ENCODE peak calls at places on chromosomes 1 and 21, in eight cellular contexts. One of them, this sample, is unnamed.

GRCh38 chr1:2311184-2312032 is 79.9 kb downstream of the MORN1 start:
- DNase-seq in NCI-H345: peak
- DNase-seq in ecto neural progenitor cell: peak
- DNase-seq in HEK293T: peak
- DNase-seq in stimulated activated CD4-positive, alpha-beta T cell treated with anti-CD3 and anti-CD28 coated beads, Interleukin-4, amount 100 ng/mL, for 48 hours: peak
- DNase-seq in activated CD8-positive, alpha-beta memory T cell treated with anti-CD3 and anti-CD28 coated beads for 1 hour: peak
- DNase-seq in fibroblast of the conjunctiva: peak
- DNase-seq in epithelial cell of prostate: no peak
- DNase-seq in this sample: peak

GRCh38 chr1:151461694-151462093 is 2.4 kb upstream of the POGZ start:
- DNase-seq in fibroblast of the conjunctiva: no peak
- DNase-seq in ecto neural progenitor cell: no peak
- DNase-seq in NCI-H345: no peak
- DNase-seq in epithelial cell of prostate: no peak
- DNase-seq in HEK293T: no peak
- DNase-seq in activated CD8-positive, alpha-beta memory T cell treated with anti-CD3 and anti-CD28 coated beads for 1 hour: no peak
- DNase-seq in stimulated activated CD4-positive, alpha-beta T cell treated with anti-CD3 and anti-CD28 coated beads, Interleukin-4, amount 100 ng/mL, for 48 hours: no peak
- DNase-seq in this sample: no peak

GRCh38 chr21:42187976-42188653 is 30.8 kb upstream of the ABCG1 start:
- DNase-seq in NCI-H345: no peak
- DNase-seq in activated CD8-positive, alpha-beta memory T cell treated with anti-CD3 and anti-CD28 coated beads for 1 hour: peak
- DNase-seq in epithelial cell of prostate: no peak
- DNase-seq in ecto neural progenitor cell: no peak
- DNase-seq in HEK293T: no peak
- DNase-seq in stimulated activated CD4-positive, alpha-beta T cell treated with anti-CD3 and anti-CD28 coated beads, Interleukin-4, amount 100 ng/mL, for 48 hours: peak
- DNase-seq in fibroblast of the conjunctiva: no peak
- DNase-seq in this sample: peak

GRCh38 chr1:117500584-117500983 is 105.3 kb upstream of the TENT5C start:
- DNase-seq in HEK293T: no peak
- DNase-seq in activated CD8-positive, alpha-beta memory T cell treated with anti-CD3 and anti-CD28 coated beads for 1 hour: no peak
- DNase-seq in fibroblast of the conjunctiva: no peak
- DNase-seq in ecto neural progenitor cell: no peak
- DNase-seq in NCI-H345: no peak
- DNase-seq in epithelial cell of prostate: no peak
- DNase-seq in stimulated activated CD4-positive, alpha-beta T cell treated with anti-CD3 and anti-CD28 coated beads, Interleukin-4, amount 100 ng/mL, for 48 hours: no peak
- DNase-seq in this sample: no peak

GRCh38 chr1:233606813-233607212 is 7.1 kb upstream of the KCNK1 start:
- DNase-seq in stimulated activated CD4-positive, alpha-beta T cell treated with anti-CD3 and anti-CD28 coated beads, Interleukin-4, amount 100 ng/mL, for 48 hours: no peak
- DNase-seq in fibroblast of the conjunctiva: no peak
- DNase-seq in activated CD8-positive, alpha-beta memory T cell treated with anti-CD3 and anti-CD28 coated beads for 1 hour: no peak
- DNase-seq in epithelial cell of prostate: no peak
- DNase-seq in ecto neural progenitor cell: no peak
- DNase-seq in HEK293T: no peak
- DNase-seq in NCI-H345: no peak
- DNase-seq in this sample: no peak

GRCh38 chr1:40341509-40342380 is 24.7 kb upstream of the COL9A2 start:
- DNase-seq in activated CD8-positive, alpha-beta memory T cell treated with anti-CD3 and anti-CD28 coated beads for 1 hour: no peak
- DNase-seq in NCI-H345: no peak
- DNase-seq in HEK293T: no peak
- DNase-seq in epithelial cell of prostate: no peak
- DNase-seq in fibroblast of the conjunctiva: no peak
- DNase-seq in ecto neural progenitor cell: no peak
- DNase-seq in stimulated activated CD4-positive, alpha-beta T cell treated with anti-CD3 and anti-CD28 coated beads, Interleukin-4, amount 100 ng/mL, for 48 hours: no peak
- DNase-seq in this sample: peak

GRCh38 chr21:44568667-44569556 is 4.6 kb upstream of the KRTAP10-4 start:
- DNase-seq in HEK293T: no peak
- DNase-seq in fibroblast of the conjunctiva: no peak
- DNase-seq in epithelial cell of prostate: no peak
- DNase-seq in stimulated activated CD4-positive, alpha-beta T cell treated with anti-CD3 and anti-CD28 coated beads, Interleukin-4, amount 100 ng/mL, for 48 hours: no peak
- DNase-seq in ecto neural progenitor cell: no peak
- DNase-seq in NCI-H345: no peak
- DNase-seq in activated CD8-positive, alpha-beta memory T cell treated with anti-CD3 and anti-CD28 coated beads for 1 hour: no peak
- DNase-seq in this sample: no peak

GRCh38 chr1:188615321-188615720 is 1786.6 kb downstream of the PLA2G4A start:
- DNase-seq in ecto neural progenitor cell: no peak
- DNase-seq in HEK293T: no peak
- DNase-seq in activated CD8-positive, alpha-beta memory T cell treated with anti-CD3 and anti-CD28 coated beads for 1 hour: no peak
- DNase-seq in fibroblast of the conjunctiva: peak
- DNase-seq in epithelial cell of prostate: no peak
- DNase-seq in stimulated activated CD4-positive, alpha-beta T cell treated with anti-CD3 and anti-CD28 coated beads, Interleukin-4, amount 100 ng/mL, for 48 hours: no peak
- DNase-seq in NCI-H345: no peak
- DNase-seq in this sample: peak

GRCh38 chr1:217332426-217333065 is 298.3 kb downstream of the GPATCH2 start:
- DNase-seq in fibroblast of the conjunctiva: no peak
- DNase-seq in NCI-H345: peak
- DNase-seq in stimulated activated CD4-positive, alpha-beta T cell treated with anti-CD3 and anti-CD28 coated beads, Interleukin-4, amount 100 ng/mL, for 48 hours: no peak
- DNase-seq in ecto neural progenitor cell: no peak
- DNase-seq in HEK293T: no peak
- DNase-seq in activated CD8-positive, alpha-beta memory T cell treated with anti-CD3 and anti-CD28 coated beads for 1 hour: no peak
- DNase-seq in epithelial cell of prostate: no peak
- DNase-seq in this sample: no peak

GRCh38 chr21:40165212-40165611 is 298.0 kb downstream of the PCP4 start:
- DNase-seq in ecto neural progenitor cell: no peak
- DNase-seq in fibroblast of the conjunctiva: no peak
- DNase-seq in NCI-H345: no peak
- DNase-seq in epithelial cell of prostate: no peak
- DNase-seq in activated CD8-positive, alpha-beta memory T cell treated with anti-CD3 and anti-CD28 coated beads for 1 hour: no peak
- DNase-seq in HEK293T: no peak
- DNase-seq in stimulated activated CD4-positive, alpha-beta T cell treated with anti-CD3 and anti-CD28 coated beads, Interleukin-4, amount 100 ng/mL, for 48 hours: no peak
- DNase-seq in this sample: no peak

GRCh38 chr1:208243522-208243850 is 698 bp downstream of the PLXNA2 start:
- DNase-seq in HEK293T: peak
- DNase-seq in fibroblast of the conjunctiva: no peak
- DNase-seq in epithelial cell of prostate: no peak
- DNase-seq in stimulated activated CD4-positive, alpha-beta T cell treated with anti-CD3 and anti-CD28 coated beads, Interleukin-4, amount 100 ng/mL, for 48 hours: no peak
- DNase-seq in NCI-H345: no peak
- DNase-seq in ecto neural progenitor cell: no peak
- DNase-seq in activated CD8-positive, alpha-beta memory T cell treated with anti-CD3 and anti-CD28 coated beads for 1 hour: no peak
- DNase-seq in this sample: no peak

GRCh38 chr1:53334312-53334711 is 6.4 kb upstream of the LRP8 start:
- DNase-seq in fibroblast of the conjunctiva: no peak
- DNase-seq in activated CD8-positive, alpha-beta memory T cell treated with anti-CD3 and anti-CD28 coated beads for 1 hour: no peak
- DNase-seq in HEK293T: no peak
- DNase-seq in stimulated activated CD4-positive, alpha-beta T cell treated with anti-CD3 and anti-CD28 coated beads, Interleukin-4, amount 100 ng/mL, for 48 hours: no peak
- DNase-seq in ecto neural progenitor cell: no peak
- DNase-seq in NCI-H345: no peak
- DNase-seq in epithelial cell of prostate: no peak
- DNase-seq in this sample: no peak

GRCh38 chr1:201702936-201703335 is 126.0 kb upstream of the IPO9 start:
- DNase-seq in activated CD8-positive, alpha-beta memory T cell treated with anti-CD3 and anti-CD28 coated beads for 1 hour: no peak
- DNase-seq in epithelial cell of prostate: no peak
- DNase-seq in stimulated activated CD4-positive, alpha-beta T cell treated with anti-CD3 and anti-CD28 coated beads, Interleukin-4, amount 100 ng/mL, for 48 hours: no peak
- DNase-seq in HEK293T: no peak
- DNase-seq in ecto neural progenitor cell: no peak
- DNase-seq in NCI-H345: peak
- DNase-seq in fibroblast of the conjunctiva: no peak
- DNase-seq in this sample: no peak

GRCh38 chr21:21200103-21200938 is 202.1 kb downstream of the NCAM2 start:
- DNase-seq in stimulated activated CD4-positive, alpha-beta T cell treated with anti-CD3 and anti-CD28 coated beads, Interleukin-4, amount 100 ng/mL, for 48 hours: no peak
- DNase-seq in activated CD8-positive, alpha-beta memory T cell treated with anti-CD3 and anti-CD28 coated beads for 1 hour: no peak
- DNase-seq in ecto neural progenitor cell: no peak
- DNase-seq in fibroblast of the conjunctiva: peak
- DNase-seq in NCI-H345: no peak
- DNase-seq in HEK293T: no peak
- DNase-seq in epithelial cell of prostate: peak
- DNase-seq in this sample: peak

GRCh38 chr21:44314561-44314960 is 14.7 kb downstream of the PFKL start:
- DNase-seq in activated CD8-positive, alpha-beta memory T cell treated with anti-CD3 and anti-CD28 coated beads for 1 hour: no peak
- DNase-seq in epithelial cell of prostate: no peak
- DNase-seq in ecto neural progenitor cell: no peak
- DNase-seq in fibroblast of the conjunctiva: no peak
- DNase-seq in NCI-H345: no peak
- DNase-seq in HEK293T: no peak
- DNase-seq in stimulated activated CD4-positive, alpha-beta T cell treated with anti-CD3 and anti-CD28 coated beads, Interleukin-4, amount 100 ng/mL, for 48 hours: no peak
- DNase-seq in this sample: no peak

GRCh38 chr1:63843884-63844283 is 70.1 kb downstream of the ROR1 start:
- DNase-seq in epithelial cell of prostate: no peak
- DNase-seq in ecto neural progenitor cell: no peak
- DNase-seq in HEK293T: no peak
- DNase-seq in fibroblast of the conjunctiva: no peak
- DNase-seq in activated CD8-positive, alpha-beta memory T cell treated with anti-CD3 and anti-CD28 coated beads for 1 hour: no peak
- DNase-seq in NCI-H345: no peak
- DNase-seq in stimulated activated CD4-positive, alpha-beta T cell treated with anti-CD3 and anti-CD28 coated beads, Interleukin-4, amount 100 ng/mL, for 48 hours: no peak
- DNase-seq in this sample: no peak

GRCh38 chr1:109930252-109930993 is 19.8 kb downstream of the CSF1 start:
- DNase-seq in ecto neural progenitor cell: no peak
- DNase-seq in epithelial cell of prostate: no peak
- DNase-seq in stimulated activated CD4-positive, alpha-beta T cell treated with anti-CD3 and anti-CD28 coated beads, Interleukin-4, amount 100 ng/mL, for 48 hours: no peak
- DNase-seq in activated CD8-positive, alpha-beta memory T cell treated with anti-CD3 and anti-CD28 coated beads for 1 hour: no peak
- DNase-seq in HEK293T: no peak
- DNase-seq in fibroblast of the conjunctiva: no peak
- DNase-seq in NCI-H345: no peak
- DNase-seq in this sample: no peak

GRCh38 chr1:6694126-6694713 is 7.4 kb downstream of the DNAJC11 start:
- DNase-seq in HEK293T: no peak
- DNase-seq in fibroblast of the conjunctiva: no peak
- DNase-seq in epithelial cell of prostate: no peak
- DNase-seq in NCI-H345: no peak
- DNase-seq in ecto neural progenitor cell: no peak
- DNase-seq in activated CD8-positive, alpha-beta memory T cell treated with anti-CD3 and anti-CD28 coated beads for 1 hour: no peak
- DNase-seq in stimulated activated CD4-positive, alpha-beta T cell treated with anti-CD3 and anti-CD28 coated beads, Interleukin-4, amount 100 ng/mL, for 48 hours: no peak
- DNase-seq in this sample: no peak

GRCh38 chr1:182107218-182107617 is 45.7 kb upstream of the ZNF648 start:
- DNase-seq in activated CD8-positive, alpha-beta memory T cell treated with anti-CD3 and anti-CD28 coated beads for 1 hour: no peak
- DNase-seq in stimulated activated CD4-positive, alpha-beta T cell treated with anti-CD3 and anti-CD28 coated beads, Interleukin-4, amount 100 ng/mL, for 48 hours: no peak
- DNase-seq in ecto neural progenitor cell: no peak
- DNase-seq in epithelial cell of prostate: no peak
- DNase-seq in fibroblast of the conjunctiva: no peak
- DNase-seq in NCI-H345: no peak
- DNase-seq in HEK293T: no peak
- DNase-seq in this sample: no peak

GRCh38 chr1:212827831-212828278 is 19.6 kb downstream of the SPATA45 start:
- DNase-seq in activated CD8-positive, alpha-beta memory T cell treated with anti-CD3 and anti-CD28 coated beads for 1 hour: no peak
- DNase-seq in stimulated activated CD4-positive, alpha-beta T cell treated with anti-CD3 and anti-CD28 coated beads, Interleukin-4, amount 100 ng/mL, for 48 hours: no peak
- DNase-seq in NCI-H345: no peak
- DNase-seq in fibroblast of the conjunctiva: no peak
- DNase-seq in epithelial cell of prostate: no peak
- DNase-seq in ecto neural progenitor cell: no peak
- DNase-seq in HEK293T: no peak
- DNase-seq in this sample: no peak

GRCh38 chr1:241825581-241825980 is 22.4 kb upstream of the EXO1 start:
- DNase-seq in epithelial cell of prostate: no peak
- DNase-seq in stimulated activated CD4-positive, alpha-beta T cell treated with anti-CD3 and anti-CD28 coated beads, Interleukin-4, amount 100 ng/mL, for 48 hours: no peak
- DNase-seq in ecto neural progenitor cell: no peak
- DNase-seq in activated CD8-positive, alpha-beta memory T cell treated with anti-CD3 and anti-CD28 coated beads for 1 hour: no peak
- DNase-seq in fibroblast of the conjunctiva: no peak
- DNase-seq in HEK293T: no peak
- DNase-seq in NCI-H345: no peak
- DNase-seq in this sample: peak

GRCh38 chr1:235473808-235474207 is 30.4 kb downstream of the B3GALNT2 start:
- DNase-seq in epithelial cell of prostate: no peak
- DNase-seq in activated CD8-positive, alpha-beta memory T cell treated with anti-CD3 and anti-CD28 coated beads for 1 hour: no peak
- DNase-seq in fibroblast of the conjunctiva: no peak
- DNase-seq in HEK293T: no peak
- DNase-seq in stimulated activated CD4-positive, alpha-beta T cell treated with anti-CD3 and anti-CD28 coated beads, Interleukin-4, amount 100 ng/mL, for 48 hours: no peak
- DNase-seq in ecto neural progenitor cell: no peak
- DNase-seq in NCI-H345: no peak
- DNase-seq in this sample: no peak